ENCODE peak calls at places on chromosomes 16 and 17, in six cellular contexts. U is mesenchymal stem cell, B is IMR-90, V is H1, O is neuronal stem cell, T is mesendoderm. L is an unnamed sample.

GRCh38 chr17:71709271-71709670 is 411.5 kb upstream of the SOX9 start:
- DNase-seq in O (no peak), U (peak), V (no peak), T (no peak), B (peak), L (no peak)

GRCh38 chr17:83151442-83152220 is 72.2 kb downstream of the METRNL start:
- DNase-seq in V (no peak), U (peak), O (no peak), B (peak), T (peak), L (peak)

GRCh38 chr16:48321307-48322036 is 63.7 kb downstream of the SIAH1 start:
- DNase-seq in V (no peak), T (no peak), O (no peak), U (peak), B (peak), L (no peak)

GRCh38 chr16:11619327-11619851 is 32.7 kb upstream of the LITAF start:
- DNase-seq in U (no peak), O (no peak), T (no peak), B (no peak), V (no peak), L (no peak)

GRCh38 chr16:74309789-74310781 is 13.5 kb downstream of the PSMD7 start:
- DNase-seq in U (peak), B (peak), T (peak), O (peak), V (no peak), L (no peak)

GRCh38 chr16:72972878-72973571 is 74.9 kb downstream of the ZFHX3 start:
- DNase-seq in T (no peak), V (no peak), O (no peak), U (no peak), B (no peak), L (no peak)

GRCh38 chr17:70552230-70552981 is 383.1 kb downstream of the KCNJ2 start:
- DNase-seq in V (no peak), U (peak), O (peak), B (peak), T (peak), L (peak)

GRCh38 chr17:33200587-33200986 is 92.5 kb downstream of the ASIC2 start:
- DNase-seq in U (no peak), V (no peak), B (peak), O (no peak), T (peak), L (peak)

GRCh38 chr16:57791156-57791902 is 11.0 kb downstream of the KIFC3 start:
- DNase-seq in T (no peak), U (no peak), O (no peak), V (no peak), B (no peak), L (no peak)

GRCh38 chr16:89072216-89073130 is 21.2 kb upstream of the ACSF3 start:
- DNase-seq in V (no peak), T (no peak), O (no peak), B (no peak), U (peak), L (no peak)

GRCh38 chr17:38465420-38466345 is 37.4 kb downstream of the ARHGAP23 start:
- DNase-seq in B (peak), V (no peak), U (no peak), T (no peak), O (no peak), L (no peak)

GRCh38 chr16:49441366-49441780 is 67.8 kb downstream of the C16orf78 start:
- DNase-seq in T (peak), O (no peak), B (no peak), U (no peak), V (no peak), L (peak)

GRCh38 chr16:87074635-87075318 is 242.4 kb downstream of the C16orf95 start:
- DNase-seq in V (no peak), B (no peak), O (no peak), U (no peak), T (no peak), L (no peak)

GRCh38 chr17:15154618-15155017 is 110.5 kb downstream of the PMP22 start:
- DNase-seq in T (no peak), U (no peak), O (no peak), B (peak), V (no peak), L (no peak)

GRCh38 chr16:83631006-83631405 is 176.8 kb upstream of the HSBP1 start:
- DNase-seq in U (no peak), V (no peak), O (no peak), T (no peak), B (no peak), L (peak)

GRCh38 chr17:32870027-32870670 is 6.8 kb downstream of the MYO1D start:
- DNase-seq in T (no peak), B (no peak), O (no peak), U (peak), V (no peak), L (no peak)

GRCh38 chr17:67403065-67403464 is 26.0 kb downstream of the PITPNC1 start:
- DNase-seq in B (no peak), V (no peak), O (no peak), U (no peak), T (no peak), L (no peak)

GRCh38 chr17:45228121-45228941 is 6.6 kb downstream of the FMNL1 start:
- DNase-seq in T (no peak), O (no peak), U (no peak), B (no peak), V (no peak), L (peak)

GRCh38 chr17:83195330-83196087 is 116.1 kb downstream of the METRNL start:
- DNase-seq in O (no peak), B (no peak), U (no peak), T (no peak), V (no peak), L (no peak)

GRCh38 chr17:48558057-48558456 is 13.1 kb upstream of the HOXB2 start:
- DNase-seq in T (no peak), O (no peak), B (no peak), V (no peak), U (peak), L (no peak)

GRCh38 chr17:60594747-60595146 is 5.2 kb upstream of the PPM1D start:
- DNase-seq in B (no peak), T (no peak), O (no peak), U (no peak), V (no peak), L (no peak)

GRCh38 chr17:9237661-9238301 is 216.5 kb downstream of the NTN1 start:
- DNase-seq in V (no peak), B (no peak), T (peak), U (no peak), O (peak), L (no peak)

DNA sequence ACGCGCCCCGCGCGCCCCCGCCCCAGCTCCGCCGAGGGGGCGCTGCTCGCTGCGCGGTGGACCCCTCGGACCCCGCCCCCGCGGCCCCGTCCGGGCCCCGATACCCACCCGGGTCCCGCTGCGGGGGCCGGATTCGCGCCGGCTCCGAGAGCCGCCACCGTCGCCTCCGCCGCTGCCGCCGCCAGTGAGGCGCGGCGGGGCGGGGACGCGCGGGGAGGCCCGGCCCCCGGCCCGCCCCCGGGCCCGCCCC is at the start of gene TBC1D16:
- DNase-seq in T (no peak), V (no peak), B (no peak), U (no peak), O (no peak), L (no peak)
- H2BK5ac ChIP-seq in T (no peak), V (peak), B (peak), U (peak), O (peak), L (no peak)

GRCh38 chr16:1941924-1942809 is 832 bp downstream of the MSRB1 start:
- DNase-seq in O (no peak), V (no peak), U (no peak), T (no peak), B (no peak), L (peak)

GRCh38 chr16:1941162-1941923 is 1.7 kb downstream of the MSRB1 start:
- DNase-seq in V (no peak), B (no peak), T (peak), U (no peak), O (no peak), L (peak)

GRCh38 chr16:1940273-1941161 is 2.5 kb downstream of the MSRB1 start:
- DNase-seq in B (no peak), V (no peak), O (no peak), U (no peak), T (no peak), L (no peak)

GRCh38 chr16:1944612-1945199 is 1.7 kb upstream of the MSRB1 start:
- DNase-seq in V (no peak), T (no peak), U (no peak), O (no peak), B (no peak), L (peak)

GRCh38 chr16:1942810-1943726 is at the start of gene MSRB1:
- DNase-seq in T (peak), V (peak), U (peak), B (peak), O (peak), L (peak)
- H2BK5ac ChIP-seq in T (no peak), V (peak), U (no peak), B (no peak), O (no peak), L (no peak)

GRCh38 chr17:76421054-76421427 is 31.9 kb downstream of the UBE2O start:
- DNase-seq in O (no peak), T (peak), U (no peak), V (no peak), B (no peak), L (no peak)
- H2BK5ac ChIP-seq in O (no peak), T (no peak), U (no peak), V (peak), B (no peak), L (no peak)

GRCh38 chr17:58421711-58422110 is 4.4 kb upstream of the RNF43 start:
- DNase-seq in O (peak), T (peak), B (no peak), U (no peak), V (no peak), L (no peak)
- H2BK5ac ChIP-seq in O (no peak), T (no peak), B (no peak), U (no peak), V (no peak), L (no peak)

GRCh38 chr17:76925333-76925935 is 57.2 kb downstream of the MGAT5B start:
- DNase-seq in T (no peak), B (no peak), V (no peak), O (no peak), U (peak), L (no peak)
- H2BK5ac ChIP-seq in T (no peak), B (no peak), V (no peak), O (no peak), U (no peak), L (no peak)

DNA sequence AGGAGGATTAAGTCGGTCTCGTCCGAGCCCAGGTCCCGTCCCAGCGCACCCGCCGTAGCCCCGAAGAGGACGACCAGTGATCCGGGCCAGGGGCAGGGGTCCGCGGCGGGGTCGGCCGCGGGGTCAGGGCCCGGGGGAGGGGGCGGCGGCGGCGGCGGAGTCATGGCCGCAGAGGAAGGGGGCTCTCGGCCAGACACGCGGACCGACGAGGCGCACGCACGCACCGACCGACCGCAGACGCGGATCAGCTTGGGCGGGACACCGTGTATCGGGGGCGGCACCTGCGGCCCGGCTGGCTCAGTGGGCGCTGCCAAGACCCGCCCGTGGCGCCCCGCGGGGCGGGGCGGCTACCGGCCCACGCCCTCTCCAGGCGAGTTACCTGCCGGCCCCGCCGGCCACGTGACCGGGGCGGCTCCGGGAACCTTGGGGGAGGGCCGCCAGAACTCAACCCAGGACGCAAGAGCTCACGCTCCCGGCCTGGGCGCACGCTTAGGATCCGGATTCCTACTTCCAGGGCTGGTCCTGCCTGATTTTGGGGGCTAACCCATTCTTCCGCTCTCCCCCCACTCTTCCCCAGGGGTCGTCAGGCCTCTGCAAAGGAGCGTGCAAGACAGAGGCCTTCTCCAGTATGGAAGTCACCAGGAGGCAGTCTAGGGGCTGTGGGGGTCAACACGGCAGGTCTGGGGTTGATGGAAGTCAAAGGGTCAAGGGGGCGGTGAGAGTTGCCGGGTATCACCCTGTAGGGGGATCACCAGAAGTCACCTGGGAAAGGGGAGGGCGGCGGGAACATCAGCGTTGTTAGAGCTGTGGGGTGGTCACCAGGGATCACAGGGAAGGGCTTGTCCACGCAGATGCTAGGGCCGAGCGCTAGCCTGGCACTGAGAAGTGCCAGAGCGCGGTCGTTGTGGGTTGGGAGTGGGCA is at the start of gene ESRP2:
- DNase-seq in V (peak), B (no peak), U (no peak), O (no peak), T (peak), L (peak)
- H2BK5ac ChIP-seq in V (peak), B (peak), U (no peak), O (peak), T (peak), L (no peak)

DNA sequence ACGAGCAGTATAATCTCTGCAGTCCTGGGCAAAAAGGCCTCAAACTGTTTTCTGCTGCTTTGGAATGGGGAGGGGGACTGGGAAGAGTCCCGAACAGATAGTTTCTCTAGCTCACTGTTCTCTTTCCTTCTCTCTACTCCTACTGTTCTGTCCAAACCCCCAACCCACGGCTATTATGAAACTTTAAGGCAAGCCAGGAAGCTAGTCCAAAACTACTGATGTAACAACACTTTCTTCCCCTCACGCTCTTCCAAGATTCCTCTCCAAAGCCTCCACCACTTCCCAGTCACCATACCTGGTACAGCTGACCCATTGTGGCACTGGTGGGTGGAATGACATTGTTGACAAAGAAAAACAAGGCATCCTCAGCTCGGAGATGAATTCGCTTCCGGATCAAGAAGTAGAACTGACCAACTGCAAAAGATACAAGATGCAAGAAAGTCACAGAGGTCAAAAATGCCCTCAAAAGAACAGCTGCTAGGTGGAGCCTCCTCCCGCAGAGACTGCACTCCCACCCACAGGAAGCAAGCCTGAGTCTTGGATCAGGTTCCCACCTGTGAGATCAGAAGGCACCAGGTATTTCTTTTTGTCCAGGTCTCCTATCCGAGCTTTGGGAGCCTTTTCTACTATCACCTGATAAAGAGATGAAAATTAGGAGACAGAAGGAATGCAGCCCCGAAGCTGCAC is 1.1 kb downstream of the GABARAP start:
- DNase-seq in O (no peak), T (no peak), U (no peak), B (no peak), V (no peak), L (no peak)
- H2BK5ac ChIP-seq in O (no peak), T (no peak), U (no peak), B (peak), V (peak), L (no peak)

L was measured in H9.